ENCODE peak calls at places on chromosomes 6 and 20, in seven cellular contexts. S is COR-L47, U is astrocyte, B is SK-N-SH, I is A172, W is iris pigment epithelial cell, F is thoracic aorta. M is an unnamed sample.

GRCh38 chr6:41185991-41186675 is 14.8 kb downstream of the TREML2 start:
- DNase-seq in S (no peak), U (no peak), B (no peak), I (no peak), W (no peak), F (no peak), M (no peak)

GRCh38 chr20:41989935-41990635 is 371.9 kb upstream of the CHD6 start:
- DNase-seq in S (peak; percentile 1), U (no peak), B (peak; percentile 68), I (no peak), W (no peak), F (no peak), M (no peak)

GRCh38 chr20:36544134-36545018 is 3.1 kb downstream of the MYL9 start:
- DNase-seq in S (no peak), U (peak; percentile 73), B (no peak), I (peak; percentile 91), W (peak; percentile 51), F (peak; percentile 66), M (no peak)

GRCh38 chr6:112701201-112701600 is 354.1 kb downstream of the RFPL4B start:
- DNase-seq in S (no peak), U (peak; percentile 52), B (no peak), I (no peak), W (peak; percentile 19), F (no peak), M (no peak)

GRCh38 chr20:4091332-4092135 is 76.2 kb upstream of the RNF24 start:
- DNase-seq in S (peak; percentile 5), U (peak; percentile 90), B (peak; percentile 24), I (peak; percentile 38), W (peak; percentile 67), F (no peak), M (peak; percentile 44)

GRCh38 chr6:1027795-1028569 is 283.9 kb upstream of the FOXQ1 start:
- DNase-seq in S (no peak), U (no peak), B (no peak), I (no peak), W (peak; percentile 12), F (no peak), M (no peak)

GRCh38 chr6:149037026-149037734 is 280.3 kb upstream of the TAB2 start:
- DNase-seq in S (no peak), U (peak; percentile 36), B (no peak), I (no peak), W (peak; percentile 62), F (no peak), M (no peak)

GRCh38 chr6:124076336-124077048 is 272.8 kb downstream of the NKAIN2 start:
- DNase-seq in S (no peak), U (no peak), B (no peak), I (no peak), W (no peak), F (no peak), M (no peak)

GRCh38 chr20:5880326-5880725 is 70.0 kb downstream of the TRMT6 start:
- DNase-seq in S (no peak), U (no peak), B (no peak), I (no peak), W (no peak), F (no peak), M (no peak)

GRCh38 chr20:32443386-32443974 is 85.3 kb downstream of the ASXL1 start:
- DNase-seq in S (no peak), U (no peak), B (no peak), I (no peak), W (no peak), F (no peak), M (no peak)

GRCh38 chr6:121791396-121792315 is 356.2 kb downstream of the GJA1 start:
- DNase-seq in S (no peak), U (no peak), B (no peak), I (no peak), W (no peak), F (no peak), M (no peak)

M was measured in breast epithelium.